ENCODE peak calls at places on chromosomes 16 and 17, in eight cellular contexts. One of them, this sample, is unnamed.

GRCh38 chr17:76736349-76737081 is 616 bp downstream of the SRSF2 start:
- DNase-seq in CD4-positive, alpha-beta T cell: peak
- DNase-seq in kidney epithelial cell: no peak
- DNase-seq in GM13976: peak
- DNase-seq in esophagus squamous epithelium: no peak
- DNase-seq in uterus: peak
- DNase-seq in A549: peak
- DNase-seq in Peyer's patch: peak
- DNase-seq in this sample: peak

GRCh38 chr16:87968541-87968940 is 17.3 kb downstream of the BANP start:
- DNase-seq in CD4-positive, alpha-beta T cell: no peak
- DNase-seq in kidney epithelial cell: peak
- DNase-seq in GM13976: no peak
- DNase-seq in esophagus squamous epithelium: no peak
- DNase-seq in uterus: no peak
- DNase-seq in A549: no peak
- DNase-seq in Peyer's patch: no peak
- DNase-seq in this sample: no peak

GRCh38 chr16:65572156-65572555 is 450.3 kb upstream of the CDH11 start:
- DNase-seq in CD4-positive, alpha-beta T cell: no peak
- DNase-seq in kidney epithelial cell: peak
- DNase-seq in GM13976: no peak
- DNase-seq in esophagus squamous epithelium: no peak
- DNase-seq in uterus: no peak
- DNase-seq in A549: no peak
- DNase-seq in Peyer's patch: no peak
- DNase-seq in this sample: no peak

GRCh38 chr16:82509636-82510035 is 117.1 kb upstream of the CDH13 start:
- DNase-seq in CD4-positive, alpha-beta T cell: no peak
- DNase-seq in kidney epithelial cell: no peak
- DNase-seq in GM13976: no peak
- DNase-seq in esophagus squamous epithelium: no peak
- DNase-seq in uterus: no peak
- DNase-seq in A549: no peak
- DNase-seq in Peyer's patch: no peak
- DNase-seq in this sample: no peak

GRCh38 chr16:12868169-12868568 is 33.2 kb upstream of the SHISA9 start:
- DNase-seq in CD4-positive, alpha-beta T cell: no peak
- DNase-seq in kidney epithelial cell: no peak
- DNase-seq in GM13976: no peak
- DNase-seq in esophagus squamous epithelium: no peak
- DNase-seq in uterus: no peak
- DNase-seq in A549: no peak
- DNase-seq in Peyer's patch: no peak
- DNase-seq in this sample: no peak

GRCh38 chr16:46719528-46719927 is 28.6 kb downstream of the MYLK3 start:
- DNase-seq in CD4-positive, alpha-beta T cell: no peak
- DNase-seq in kidney epithelial cell: no peak
- DNase-seq in GM13976: no peak
- DNase-seq in esophagus squamous epithelium: no peak
- DNase-seq in uterus: no peak
- DNase-seq in A549: no peak
- DNase-seq in Peyer's patch: no peak
- DNase-seq in this sample: no peak

GRCh38 chr16:19323596-19323995 is 38.1 kb downstream of the CLEC19A start:
- DNase-seq in CD4-positive, alpha-beta T cell: no peak
- DNase-seq in kidney epithelial cell: no peak
- DNase-seq in GM13976: no peak
- DNase-seq in esophagus squamous epithelium: no peak
- DNase-seq in uterus: no peak
- DNase-seq in A549: no peak
- DNase-seq in Peyer's patch: no peak
- DNase-seq in this sample: no peak

GRCh38 chr17:63698886-63699637 is 863 bp downstream of the LIMD2 start:
- DNase-seq in CD4-positive, alpha-beta T cell: peak
- DNase-seq in kidney epithelial cell: no peak
- DNase-seq in GM13976: peak
- DNase-seq in esophagus squamous epithelium: peak
- DNase-seq in uterus: no peak
- DNase-seq in A549: no peak
- DNase-seq in Peyer's patch: peak
- DNase-seq in this sample: peak

GRCh38 chr16:89915303-89916232 is 3.1 kb upstream of the MC1R start:
- DNase-seq in CD4-positive, alpha-beta T cell: no peak
- DNase-seq in kidney epithelial cell: no peak
- DNase-seq in GM13976: no peak
- DNase-seq in esophagus squamous epithelium: no peak
- DNase-seq in uterus: no peak
- DNase-seq in A549: no peak
- DNase-seq in Peyer's patch: no peak
- DNase-seq in this sample: no peak

GRCh38 chr17:77128895-77129567 is 11.7 kb upstream of the SEC14L1 start:
- DNase-seq in CD4-positive, alpha-beta T cell: no peak
- DNase-seq in kidney epithelial cell: no peak
- DNase-seq in GM13976: no peak
- DNase-seq in esophagus squamous epithelium: no peak
- DNase-seq in uterus: no peak
- DNase-seq in A549: no peak
- DNase-seq in Peyer's patch: no peak
- DNase-seq in this sample: no peak

GRCh38 chr16:534089-534635 is 6.7 kb downstream of the CAPN15 start:
- DNase-seq in CD4-positive, alpha-beta T cell: no peak
- DNase-seq in kidney epithelial cell: no peak
- DNase-seq in GM13976: no peak
- DNase-seq in esophagus squamous epithelium: no peak
- DNase-seq in uterus: no peak
- DNase-seq in A549: no peak
- DNase-seq in Peyer's patch: no peak
- DNase-seq in this sample: no peak

GRCh38 chr16:31149332-31149731 is 534 bp downstream of the PRSS36 start:
- DNase-seq in CD4-positive, alpha-beta T cell: no peak
- DNase-seq in kidney epithelial cell: no peak
- DNase-seq in GM13976: peak
- DNase-seq in esophagus squamous epithelium: no peak
- DNase-seq in uterus: no peak
- DNase-seq in A549: no peak
- DNase-seq in Peyer's patch: no peak
- DNase-seq in this sample: no peak

GRCh38 chr16:30659507-30660423 is 1.5 kb downstream of the FBRS start:
- DNase-seq in CD4-positive, alpha-beta T cell: peak
- DNase-seq in kidney epithelial cell: no peak
- DNase-seq in GM13976: no peak
- DNase-seq in esophagus squamous epithelium: no peak
- DNase-seq in uterus: no peak
- DNase-seq in A549: no peak
- DNase-seq in Peyer's patch: peak
- DNase-seq in this sample: peak

GRCh38 chr17:36183001-36183810 is 6.8 kb upstream of the TBC1D3B start:
- DNase-seq in CD4-positive, alpha-beta T cell: no peak
- DNase-seq in kidney epithelial cell: peak
- DNase-seq in GM13976: peak
- DNase-seq in esophagus squamous epithelium: no peak
- DNase-seq in uterus: peak
- DNase-seq in A549: peak
- DNase-seq in Peyer's patch: peak
- DNase-seq in this sample: no peak

GRCh38 chr17:74274060-74274702 is at the start of gene DNAI2:
- DNase-seq in CD4-positive, alpha-beta T cell: no peak
- DNase-seq in kidney epithelial cell: no peak
- DNase-seq in GM13976: peak
- DNase-seq in esophagus squamous epithelium: no peak
- DNase-seq in uterus: no peak
- DNase-seq in A549: no peak
- DNase-seq in Peyer's patch: no peak
- DNase-seq in this sample: peak

GRCh38 chr16:50323335-50324011 is 45.3 kb downstream of the BRD7 start:
- DNase-seq in CD4-positive, alpha-beta T cell: no peak
- DNase-seq in kidney epithelial cell: no peak
- DNase-seq in GM13976: no peak
- DNase-seq in esophagus squamous epithelium: no peak
- DNase-seq in uterus: peak
- DNase-seq in A549: peak
- DNase-seq in Peyer's patch: no peak
- DNase-seq in this sample: no peak
- TF ChIP-seq CTCF in CD4-positive, alpha-beta T cell: peak
- TF ChIP-seq CTCF in kidney epithelial cell: peak
- TF ChIP-seq CTCF in GM13976: no peak
- TF ChIP-seq CTCF in esophagus squamous epithelium: no peak
- TF ChIP-seq CTCF in uterus: no peak
- TF ChIP-seq CTCF in A549: peak
- TF ChIP-seq CTCF in Peyer's patch: no peak
- TF ChIP-seq CTCF in this sample: peak

GRCh38 chr17:68576811-68577551 is 24.2 kb downstream of the FAM20A start:
- DNase-seq in CD4-positive, alpha-beta T cell: no peak
- DNase-seq in kidney epithelial cell: no peak
- DNase-seq in GM13976: no peak
- DNase-seq in esophagus squamous epithelium: no peak
- DNase-seq in uterus: peak
- DNase-seq in A549: no peak
- DNase-seq in Peyer's patch: no peak
- DNase-seq in this sample: no peak
- TF ChIP-seq CTCF in CD4-positive, alpha-beta T cell: no peak
- TF ChIP-seq CTCF in kidney epithelial cell: no peak
- TF ChIP-seq CTCF in GM13976: no peak
- TF ChIP-seq CTCF in esophagus squamous epithelium: no peak
- TF ChIP-seq CTCF in uterus: no peak
- TF ChIP-seq CTCF in A549: no peak
- TF ChIP-seq CTCF in Peyer's patch: no peak
- TF ChIP-seq CTCF in this sample: no peak

DNA sequence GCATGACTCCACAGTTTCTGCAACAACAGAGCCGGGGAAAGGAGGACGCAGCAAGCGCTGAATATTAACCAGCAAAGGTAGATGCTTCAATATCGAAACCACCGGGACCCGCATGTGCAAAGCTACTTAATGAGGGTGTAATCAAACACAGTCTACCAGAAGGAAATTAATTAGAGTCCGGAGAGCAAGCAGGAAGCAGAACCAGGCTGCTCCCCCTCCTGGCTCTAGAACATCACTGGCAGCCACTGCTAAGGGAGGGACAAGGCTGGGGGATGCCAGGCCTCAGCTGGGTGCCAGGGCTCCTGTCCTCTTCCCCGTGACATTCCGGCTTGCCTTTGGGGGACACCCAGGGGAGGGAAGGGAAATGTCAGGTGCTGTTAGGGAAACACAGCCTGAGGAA is 21.7 kb downstream of the LRRC75A start:
- DNase-seq in CD4-positive, alpha-beta T cell: no peak
- DNase-seq in kidney epithelial cell: no peak
- DNase-seq in GM13976: no peak
- DNase-seq in esophagus squamous epithelium: no peak
- DNase-seq in uterus: no peak
- DNase-seq in A549: no peak
- DNase-seq in Peyer's patch: no peak
- DNase-seq in this sample: no peak
- TF ChIP-seq CTCF in CD4-positive, alpha-beta T cell: no peak
- TF ChIP-seq CTCF in kidney epithelial cell: no peak
- TF ChIP-seq CTCF in GM13976: no peak
- TF ChIP-seq CTCF in esophagus squamous epithelium: no peak
- TF ChIP-seq CTCF in uterus: no peak
- TF ChIP-seq CTCF in A549: no peak
- TF ChIP-seq CTCF in Peyer's patch: no peak
- TF ChIP-seq CTCF in this sample: no peak

GRCh38 chr16:54281535-54282201 is 4.9 kb downstream of the IRX3 start:
- DNase-seq in CD4-positive, alpha-beta T cell: no peak
- DNase-seq in kidney epithelial cell: no peak
- DNase-seq in GM13976: peak
- DNase-seq in esophagus squamous epithelium: no peak
- DNase-seq in uterus: no peak
- DNase-seq in A549: no peak
- DNase-seq in Peyer's patch: no peak
- DNase-seq in this sample: no peak

GRCh38 chr16:54280751-54281150 is 5.8 kb downstream of the IRX3 start:
- DNase-seq in CD4-positive, alpha-beta T cell: no peak
- DNase-seq in kidney epithelial cell: no peak
- DNase-seq in GM13976: peak
- DNase-seq in esophagus squamous epithelium: no peak
- DNase-seq in uterus: no peak
- DNase-seq in A549: no peak
- DNase-seq in Peyer's patch: no peak
- DNase-seq in this sample: no peak

GRCh38 chr16:54283735-54284318 is 2.8 kb downstream of the IRX3 start:
- DNase-seq in CD4-positive, alpha-beta T cell: no peak
- DNase-seq in kidney epithelial cell: no peak
- DNase-seq in GM13976: peak
- DNase-seq in esophagus squamous epithelium: no peak
- DNase-seq in uterus: no peak
- DNase-seq in A549: no peak
- DNase-seq in Peyer's patch: no peak
- DNase-seq in this sample: no peak

GRCh38 chr16:54282923-54283734 is 3.5 kb downstream of the IRX3 start:
- DNase-seq in CD4-positive, alpha-beta T cell: no peak
- DNase-seq in kidney epithelial cell: no peak
- DNase-seq in GM13976: peak
- DNase-seq in esophagus squamous epithelium: no peak
- DNase-seq in uterus: no peak
- DNase-seq in A549: no peak
- DNase-seq in Peyer's patch: no peak
- DNase-seq in this sample: no peak

GRCh38 chr16:54282202-54282922 is 4.2 kb downstream of the IRX3 start:
- DNase-seq in CD4-positive, alpha-beta T cell: no peak
- DNase-seq in kidney epithelial cell: no peak
- DNase-seq in GM13976: peak
- DNase-seq in esophagus squamous epithelium: no peak
- DNase-seq in uterus: no peak
- DNase-seq in A549: peak
- DNase-seq in Peyer's patch: no peak
- DNase-seq in this sample: peak
- TF ChIP-seq CTCF in CD4-positive, alpha-beta T cell: no peak
- TF ChIP-seq CTCF in kidney epithelial cell: peak
- TF ChIP-seq CTCF in GM13976: peak
- TF ChIP-seq CTCF in esophagus squamous epithelium: peak
- TF ChIP-seq CTCF in uterus: peak
- TF ChIP-seq CTCF in A549: peak
- TF ChIP-seq CTCF in Peyer's patch: peak
- TF ChIP-seq CTCF in this sample: peak

DNA sequence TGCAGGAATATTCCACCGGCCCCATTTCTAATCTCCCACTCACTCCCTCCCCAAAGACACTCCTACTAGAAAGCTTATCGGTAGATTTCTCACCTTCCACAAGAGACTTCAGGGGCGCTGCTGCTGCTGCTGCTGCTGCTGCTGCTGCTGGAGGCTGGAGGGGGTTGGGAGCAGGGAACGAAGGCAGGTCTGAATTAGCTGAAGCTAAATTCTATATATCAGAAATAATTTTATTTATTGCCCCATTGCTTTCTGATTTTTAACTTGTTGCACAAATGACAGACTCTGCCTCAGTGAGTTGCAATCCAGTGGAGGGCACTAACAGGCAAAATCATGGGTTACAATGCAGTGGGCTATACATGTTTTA is 25.8 kb upstream of the HLF start:
- DNase-seq in CD4-positive, alpha-beta T cell: no peak
- DNase-seq in kidney epithelial cell: no peak
- DNase-seq in GM13976: no peak
- DNase-seq in esophagus squamous epithelium: no peak
- DNase-seq in uterus: no peak
- DNase-seq in A549: no peak
- DNase-seq in Peyer's patch: no peak
- DNase-seq in this sample: peak
- TF ChIP-seq CTCF in CD4-positive, alpha-beta T cell: no peak
- TF ChIP-seq CTCF in kidney epithelial cell: peak
- TF ChIP-seq CTCF in GM13976: no peak
- TF ChIP-seq CTCF in esophagus squamous epithelium: no peak
- TF ChIP-seq CTCF in uterus: no peak
- TF ChIP-seq CTCF in A549: peak
- TF ChIP-seq CTCF in Peyer's patch: no peak
- TF ChIP-seq CTCF in this sample: no peak

This sample was measured in activated CD8-positive, alpha-beta T cell treated with anti-CD3 and anti-CD28 coated beads for 36 hours.